ENCODE peak calls at places on chromosomes 5 and 9, in seven cellular contexts. U is K562, H is GM12878, X is HepG2, S is H1, O is SK-N-SH, Z is HCT116. I is an unnamed sample.

GRCh38 chr9:85062385-85062784 is 392.9 kb downstream of the NTRK2 start:
- DNase-seq in U (no peak), H (no peak), X (no peak), S (no peak), O (no peak), Z (no peak), I (no peak)

GRCh38 chr5:68243681-68244080 is 28.1 kb downstream of the PIK3R1 start:
- DNase-seq in U (no peak), H (no peak), X (no peak), S (no peak), O (no peak), Z (no peak), I (no peak)

GRCh38 chr9:126301985-126302603 is 24.5 kb upstream of the MVB12B start:
- DNase-seq in U (peak; percentile 44), H (no peak), X (peak; percentile 69), S (peak; percentile 31), O (peak; percentile 77), Z (peak; percentile 65), I (peak; percentile 71)

GRCh38 chr5:126044111-126044668 is 379.0 kb upstream of the GRAMD2B start:
- DNase-seq in U (no peak), H (no peak), X (no peak), S (no peak), O (peak; percentile 58), Z (no peak), I (no peak)

GRCh38 chr9:136328622-136329041 is 1.3 kb downstream of the GPSM1 start:
- DNase-seq in U (no peak), H (no peak), X (no peak), S (no peak), O (peak; percentile 72), Z (no peak), I (no peak)

GRCh38 chr5:177134653-177135225 is 1.2 kb downstream of the NSD1 start:
- DNase-seq in U (no peak), H (no peak), X (no peak), S (no peak), O (no peak), Z (no peak), I (no peak)

GRCh38 chr5:17132444-17133083 is 84.9 kb upstream of the BASP1 start:
- DNase-seq in U (peak; percentile 32), H (no peak), X (no peak), S (no peak), O (peak; percentile 46), Z (no peak), I (peak; percentile 22)

GRCh38 chr5:174552428-174552827 is 172.0 kb upstream of the MSX2 start:
- DNase-seq in U (no peak), H (no peak), X (no peak), S (no peak), O (no peak), Z (no peak), I (no peak)

GRCh38 chr5:128538249-128539037 is 398 bp upstream of the FBN2 start:
- DNase-seq in U (no peak), H (no peak), X (no peak), S (peak; percentile 49), O (peak; percentile 16), Z (no peak), I (no peak)

GRCh38 chr5:150126921-150127265 is 28.8 kb downstream of the PDGFRB start:
- DNase-seq in U (no peak), H (no peak), X (no peak), S (no peak), O (no peak), Z (no peak), I (no peak)

GRCh38 chr9:110555971-110556370 is 23.6 kb downstream of the SVEP1 start:
- DNase-seq in U (no peak), H (no peak), X (peak; percentile 62), S (no peak), O (no peak), Z (no peak), I (no peak)

GRCh38 chr5:102858808-102859207 is 103.7 kb downstream of the PAM start:
- DNase-seq in U (no peak), H (no peak), X (no peak), S (no peak), O (no peak), Z (no peak), I (no peak)

GRCh38 chr5:138352722-138353549 is 451 bp downstream of the KDM3B start:
- DNase-seq in U (peak; percentile 77), H (no peak), X (peak; percentile 26), S (no peak), O (peak; percentile 81), Z (no peak), I (no peak)

GRCh38 chr5:139141841-139142240 is 56.3 kb downstream of the SIL1 start:
- DNase-seq in U (no peak), H (no peak), X (peak; percentile 62), S (no peak), O (no peak), Z (peak; percentile 1), I (no peak)

GRCh38 chr9:36163049-36163839 is 5.9 kb upstream of the CCIN start:
- DNase-seq in U (no peak), H (no peak), X (peak; percentile 54), S (peak; percentile 78), O (peak; percentile 89), Z (no peak), I (no peak)

GRCh38 chr5:166786178-166786577 is 1505.3 kb upstream of the WWC1 start:
- DNase-seq in U (no peak), H (no peak), X (no peak), S (no peak), O (no peak), Z (no peak), I (no peak)

GRCh38 chr5:132389453-132390286 is 20.2 kb downstream of the SLC22A5 start:
- DNase-seq in U (no peak), H (no peak), X (no peak), S (no peak), O (no peak), Z (peak; percentile 99), I (no peak)
- TF ChIP-seq JUND in U (no peak), H (no peak), X (no peak), S (no peak), O (peak; percentile 92), Z (no peak), I (no peak)

DNA sequence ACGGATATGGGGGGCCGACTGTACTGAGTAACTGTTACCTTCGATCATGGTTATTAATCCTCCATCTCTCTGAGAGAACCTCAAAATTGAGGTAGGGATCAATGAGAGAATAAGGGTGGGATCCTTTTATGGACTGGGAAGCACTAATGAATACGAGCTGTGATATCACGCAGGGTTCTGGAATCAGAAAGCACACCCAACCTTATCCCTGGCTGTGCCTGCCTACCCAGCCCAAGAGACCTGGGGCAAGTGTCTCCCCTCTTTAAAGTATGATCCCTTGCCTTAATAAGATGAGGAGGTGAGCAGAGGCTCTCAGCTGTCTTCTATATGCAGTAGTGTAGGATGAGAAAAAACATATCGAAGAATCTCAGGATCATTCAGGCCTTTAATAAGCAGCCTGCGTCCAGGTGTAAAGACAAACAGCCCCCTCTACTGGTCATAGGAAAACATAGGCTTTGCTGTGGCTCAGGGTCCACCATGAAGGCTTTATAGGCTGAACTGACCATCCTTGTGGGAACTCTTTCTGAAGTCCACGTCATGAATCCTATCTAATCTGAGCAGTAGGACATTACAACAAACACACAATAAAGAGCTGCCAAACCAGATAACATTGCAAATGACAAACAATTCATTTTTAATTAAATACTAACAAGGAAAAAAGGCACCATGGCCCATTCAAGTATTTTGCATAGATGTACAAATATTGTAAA is 16.8 kb downstream of the NIPAL4 start:
- DNase-seq in U (peak; percentile 70), H (no peak), X (peak; percentile 75), S (no peak), O (peak; percentile 85), Z (peak; percentile 45), I (peak; percentile 81)
- TF ChIP-seq JUND in U (no peak), H (no peak), X (no peak), S (no peak), O (no peak), Z (no peak), I (no peak)

GRCh38 chr5:148976569-148977321 is 86.1 kb downstream of the SH3TC2 start:
- DNase-seq in U (no peak), H (no peak), X (no peak), S (no peak), O (no peak), Z (no peak), I (no peak)
- TF ChIP-seq JUND in U (no peak), H (no peak), X (no peak), S (no peak), O (peak; percentile 22), Z (no peak), I (no peak)

DNA sequence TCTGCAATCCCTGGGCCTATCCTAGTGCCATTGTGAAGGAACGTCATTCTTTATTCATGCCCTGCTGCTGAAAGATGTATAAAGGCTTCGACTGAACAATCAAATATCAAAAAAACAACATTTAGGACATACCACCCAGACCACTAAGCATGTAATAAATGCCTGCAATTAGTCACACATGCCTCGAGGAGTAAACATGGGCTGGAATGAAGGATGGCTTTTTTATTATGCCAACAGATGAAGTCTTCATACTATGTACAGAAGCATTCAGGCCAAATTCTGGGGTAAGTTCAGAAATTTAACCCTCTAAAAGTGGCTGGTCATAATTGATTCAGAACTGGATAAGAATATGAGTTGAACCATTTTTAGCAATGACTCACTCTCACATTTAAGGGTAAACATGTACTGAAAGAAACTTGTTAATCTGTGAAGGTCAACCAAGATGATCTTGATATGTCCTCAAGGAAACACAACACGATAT is 38.1 kb downstream of the FAM240B start:
- DNase-seq in U (no peak), H (no peak), X (no peak), S (no peak), O (no peak), Z (no peak), I (peak; percentile 10)
- TF ChIP-seq JUND in U (peak; percentile 50), H (no peak), X (no peak), S (no peak), O (no peak), Z (no peak), I (no peak)

DNA sequence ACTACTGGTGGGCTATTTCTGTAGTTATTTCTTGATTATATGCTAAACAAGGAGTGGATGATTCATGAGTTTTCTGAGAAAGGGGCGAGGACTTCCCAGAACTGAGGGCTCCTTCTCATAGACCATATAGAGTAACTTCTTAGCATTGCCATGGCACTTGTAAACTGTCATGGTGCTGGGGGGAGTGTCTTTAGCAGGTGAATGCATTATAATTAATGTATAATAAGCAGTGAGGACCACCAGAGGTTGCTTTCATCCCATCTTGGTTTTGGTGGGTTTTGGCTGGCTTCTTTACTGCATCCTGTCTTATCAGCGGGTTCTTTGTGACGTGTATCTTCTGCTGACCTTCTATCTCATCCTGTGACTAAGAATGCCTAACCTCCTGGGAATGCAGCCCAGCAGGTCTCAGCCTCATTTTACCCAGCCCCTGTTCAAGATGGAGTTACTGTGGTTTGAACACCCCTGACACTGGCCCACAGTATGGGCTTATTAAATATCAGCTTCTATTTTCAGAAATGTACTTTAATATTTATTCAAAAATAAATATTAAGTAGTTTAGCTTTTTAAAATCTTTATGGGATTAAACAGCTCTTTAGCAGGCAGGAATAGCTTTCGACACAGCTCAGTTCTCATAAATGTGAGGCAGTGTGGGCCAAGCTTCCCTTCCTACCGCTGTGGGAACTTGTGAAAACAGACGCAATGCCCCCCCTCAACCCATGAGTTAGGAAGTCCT is 44.4 kb downstream of the GALNT12 start:
- DNase-seq in U (peak; percentile 61), H (no peak), X (no peak), S (no peak), O (no peak), Z (no peak), I (no peak)
- TF ChIP-seq JUND in U (peak; percentile 90), H (no peak), X (no peak), S (no peak), O (no peak), Z (no peak), I (no peak)

GRCh38 chr9:99466104-99466503 is 244.0 kb downstream of the SEC61B start:
- DNase-seq in U (no peak), H (no peak), X (no peak), S (no peak), O (peak; percentile 49), Z (no peak), I (no peak)
- TF ChIP-seq JUND in U (no peak), H (no peak), X (no peak), S (no peak), O (peak; percentile 20), Z (no peak), I (no peak)

I was measured in T47D.